ENCODE peak calls at places on chromosomes 13 and 19, in four cellular contexts. K is thoracic aorta, H is fibroblast of lung, L is tibial nerve. P is an unnamed sample. For H3K36me3 and H3K4me1, the result is how much of the 10 kb centered on the place peaks cover.

GRCh38 chr13:59269476-59269875 is 894.3 kb downstream of the DIAPH3 start:
- DNase-seq in L (no peak), H (peak), K (no peak), P (no peak)

GRCh38 chr13:46010148-46010547 is 42.4 kb downstream of the ZC3H13 start:
- DNase-seq in K (no peak), L (no peak), H (no peak), P (no peak)

GRCh38 chr13:31913459-31913858 is 118.1 kb upstream of the FRY start:
- DNase-seq in H (no peak), K (no peak), L (no peak), P (no peak)

GRCh38 chr19:48271531-48272151 is 1.8 kb downstream of the ZNF114 start:
- DNase-seq in L (no peak), K (no peak), H (peak), P (no peak)

GRCh38 chr13:111503905-111504695 is 183.7 kb downstream of the TEX29 start:
- DNase-seq in K (no peak), L (no peak), H (no peak), P (no peak)

GRCh38 chr13:45143346-45143751 is 23.0 kb downstream of the GTF2F2 start:
- DNase-seq in L (no peak), K (no peak), H (peak), P (no peak)

GRCh38 chr13:74767031-74767430 is 632.8 kb upstream of the KLF12 start:
- DNase-seq in H (peak), L (no peak), K (no peak), P (no peak)

GRCh38 chr13:112893570-112894422 is 75.2 kb upstream of the MCF2L start:
- DNase-seq in K (no peak), H (no peak), L (no peak), P (no peak)

GRCh38 chr19:31214086-31214485 is 135.2 kb downstream of the TSHZ3 start:
- DNase-seq in K (peak), H (peak), L (peak), P (peak)

GRCh38 chr19:4256563-4256962 is 9.7 kb downstream of the YJU2 start:
- DNase-seq in K (no peak), L (no peak), H (no peak), P (no peak)

GRCh38 chr19:4264812-4265211 is 14.3 kb upstream of the SHD start:
- DNase-seq in K (no peak), H (no peak), L (no peak), P (no peak)

GRCh38 chr19:4258181-4258580 is 11.3 kb downstream of the YJU2 start:
- DNase-seq in L (no peak), H (no peak), K (no peak), P (no peak)

GRCh38 chr19:4257025-4257424 is 10.1 kb downstream of the YJU2 start:
- DNase-seq in K (no peak), L (no peak), H (no peak), P (no peak)

GRCh38 chr19:4260605-4261191 is 13.8 kb downstream of the YJU2 start:
- DNase-seq in H (no peak), L (no peak), K (no peak), P (no peak)
- H3K36me3 ChIP-seq in H (under half), L (under half), K (half or more), P (half or more)

GRCh38 chr19:17862711-17863519 is 3.2 kb downstream of the RPL18A start:
- DNase-seq in H (no peak), L (no peak), K (no peak), P (no peak)
- H3K4me1 ChIP-seq in H (under half), L (under half), K (under half), P (under half)

GRCh38 chr19:7460562-7460966 is 28.3 kb downstream of the PEX11G start:
- DNase-seq in K (no peak), L (no peak), H (peak), P (no peak)

GRCh38 chr19:7458675-7459074 is 30.2 kb downstream of the PEX11G start:
- DNase-seq in H (no peak), K (no peak), L (no peak), P (no peak)

GRCh38 chr19:7463575-7463974 is 25.3 kb downstream of the PEX11G start:
- DNase-seq in H (no peak), L (no peak), K (no peak), P (no peak)

GRCh38 chr19:7459773-7460172 is 29.1 kb downstream of the PEX11G start:
- DNase-seq in H (no peak), K (no peak), L (no peak), P (no peak)

GRCh38 chr19:7461841-7462629 is 26.8 kb downstream of the PEX11G start:
- DNase-seq in H (no peak), K (no peak), L (no peak), P (no peak)
- H3K4me3 ChIP-seq in H (no peak), K (no peak), L (no peak), P (no peak)

DNA sequence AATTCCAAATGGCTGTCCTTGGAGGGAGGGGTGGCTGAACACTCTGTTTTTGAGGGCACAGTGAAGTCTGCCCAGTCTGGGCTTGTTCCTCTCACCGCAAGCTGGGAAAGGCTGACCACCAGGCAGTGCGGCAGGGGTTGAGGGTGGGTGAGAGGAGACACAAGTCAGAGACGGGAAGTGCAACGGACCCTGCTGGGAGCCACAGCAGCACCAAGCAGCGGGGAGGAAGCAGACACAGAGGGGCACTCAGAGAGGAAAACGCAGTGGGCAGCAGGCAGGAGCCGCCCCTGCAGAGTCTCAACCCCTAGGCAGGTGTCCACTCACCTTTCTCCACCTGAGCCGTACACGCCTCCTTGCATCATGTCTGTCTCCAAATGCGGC is 15.6 kb downstream of the AKAP8L start:
- DNase-seq in L (no peak), H (no peak), K (no peak), P (no peak)
- H3K36me3 ChIP-seq in L (under half), H (under half), K (under half), P (half or more)

GRCh38 chr13:75789451-75790197 is 153.5 kb downstream of the LMO7 start:
- DNase-seq in H (peak), L (no peak), K (no peak), P (no peak)

GRCh38 chr13:75788494-75788991 is 152.4 kb downstream of the LMO7 start:
- DNase-seq in H (peak), K (no peak), L (no peak), P (no peak)

GRCh38 chr13:75787249-75787940 is 151.3 kb downstream of the LMO7 start:
- DNase-seq in K (no peak), H (peak), L (no peak), P (no peak)

GRCh38 chr13:75783906-75784485 is 147.9 kb downstream of the LMO7 start:
- DNase-seq in H (no peak), L (no peak), K (no peak), P (no peak)

GRCh38 chr13:75785130-75785529 is 149.0 kb downstream of the LMO7 start:
- DNase-seq in K (no peak), L (no peak), H (peak), P (no peak)
- H3K4me1 ChIP-seq in K (under half), L (under half), H (under half), P (under half)